ENCODE peak calls at places on chromosomes 12 and 14, in nine cellular contexts. Y, A, H, D, V, Q, L, J and T are unnamed samples.

GRCh38 chr12:9329019-9329418 is 120.8 kb upstream of the PZP start:
- DNase-seq in Y (no peak), A (no peak), H (no peak), D (no peak), V (no peak), Q (no peak), L (no peak), J (no peak), T (no peak)

GRCh38 chr14:92553456-92553855 is 39.9 kb downstream of the RIN3 start:
- DNase-seq in Y (no peak), A (no peak), H (no peak), D (no peak), V (no peak), Q (no peak), L (no peak), J (peak; percentile 22), T (peak; percentile 8)

GRCh38 chr14:22319526-22320352 is 269.3 kb downstream of the DAD1 start:
- DNase-seq in Y (peak; percentile 29), A (peak; percentile 23), H (peak; percentile 70), D (no peak), V (no peak), Q (peak; percentile 67), L (peak; percentile 69), J (no peak), T (peak; percentile 28)

GRCh38 chr14:90159147-90159546 is 97.2 kb upstream of the PSMC1 start:
- DNase-seq in Y (peak; percentile 69), A (no peak), H (no peak), D (no peak), V (no peak), Q (no peak), L (no peak), J (no peak), T (no peak)

GRCh38 chr12:124673881-124674617 is 106.6 kb upstream of the NCOR2 start:
- DNase-seq in Y (no peak), A (no peak), H (no peak), D (no peak), V (no peak), Q (no peak), L (no peak), J (no peak), T (no peak)

GRCh38 chr12:108425238-108425795 is 86.2 kb upstream of the CMKLR1 start:
- DNase-seq in Y (no peak), A (no peak), H (no peak), D (no peak), V (no peak), Q (peak; percentile 62), L (no peak), J (no peak), T (no peak)

GRCh38 chr14:23483216-23483854 is 13.8 kb downstream of the NGDN start:
- DNase-seq in Y (no peak), A (peak; percentile 15), H (no peak), D (no peak), V (no peak), Q (peak; percentile 87), L (no peak), J (no peak), T (peak; percentile 43)

GRCh38 chr14:49959822-49960408 is 67.0 kb downstream of the ARF6 start:
- DNase-seq in Y (no peak), A (no peak), H (no peak), D (no peak), V (no peak), Q (no peak), L (no peak), J (no peak), T (no peak)

GRCh38 chr12:39503445-39503844 is 60.5 kb upstream of the KIF21A start:
- DNase-seq in Y (no peak), A (no peak), H (no peak), D (no peak), V (no peak), Q (no peak), L (no peak), J (no peak), T (no peak)

GRCh38 chr12:79566452-79566851 is 124.3 kb downstream of the PAWR start:
- DNase-seq in Y (no peak), A (no peak), H (no peak), D (no peak), V (no peak), Q (no peak), L (no peak), J (no peak), T (no peak)

GRCh38 chr12:13299457-13299856 is 102.9 kb downstream of the EMP1 start:
- DNase-seq in Y (no peak), A (no peak), H (no peak), D (no peak), V (no peak), Q (no peak), L (no peak), J (no peak), T (no peak)

GRCh38 chr12:38158428-38159091 is 158.0 kb upstream of the ALG10B start:
- DNase-seq in Y (no peak), A (no peak), H (no peak), D (peak; percentile 47), V (no peak), Q (no peak), L (no peak), J (no peak), T (no peak)

GRCh38 chr12:113185180-113186032 is at the start of the genes DDX54 and RITA1:
- DNase-seq in Y (peak; percentile 78), A (peak; percentile 84), H (peak; percentile 65), D (peak; percentile 91), V (peak; percentile 82), Q (peak; percentile 93), L (peak; percentile 86), J (peak; percentile 92), T (peak; percentile 69)

GRCh38 chr12:113184098-113184899 is 979 bp downstream of the DDX54 start:
- DNase-seq in Y (no peak), A (no peak), H (no peak), D (no peak), V (no peak), Q (no peak), L (no peak), J (no peak), T (no peak)

GRCh38 chr12:113186033-113186365 is 478 bp downstream of the RITA1 start:
- DNase-seq in Y (no peak), A (peak; percentile 45), H (no peak), D (no peak), V (no peak), Q (peak; percentile 45), L (no peak), J (no peak), T (no peak)

GRCh38 chr12:113183030-113183589 is 2.2 kb downstream of the DDX54 start:
- DNase-seq in Y (no peak), A (no peak), H (no peak), D (no peak), V (no peak), Q (no peak), L (no peak), J (no peak), T (no peak)

GRCh38 chr12:113184900-113185179 is 438 bp downstream of the DDX54 start:
- DNase-seq in Y (peak; percentile 92), A (peak; percentile 95), H (peak; percentile 89), D (peak; percentile 91), V (peak; percentile 91), Q (peak; percentile 93), L (peak; percentile 89), J (peak; percentile 94), T (peak; percentile 89)
- H3K4me3 ChIP-seq in Y (peak overlapping the region; percentile 89), A (peak overlapping the region; percentile 92), H (peak overlapping the region; percentile 87), D (peak overlapping the region; percentile 68), V (peak overlapping the region; percentile 100), Q (peak overlapping the region; percentile 75), L (peak overlapping the region; percentile 97), J (peak overlapping the region; percentile 86), T (peak overlapping the region; percentile 93)

DNA sequence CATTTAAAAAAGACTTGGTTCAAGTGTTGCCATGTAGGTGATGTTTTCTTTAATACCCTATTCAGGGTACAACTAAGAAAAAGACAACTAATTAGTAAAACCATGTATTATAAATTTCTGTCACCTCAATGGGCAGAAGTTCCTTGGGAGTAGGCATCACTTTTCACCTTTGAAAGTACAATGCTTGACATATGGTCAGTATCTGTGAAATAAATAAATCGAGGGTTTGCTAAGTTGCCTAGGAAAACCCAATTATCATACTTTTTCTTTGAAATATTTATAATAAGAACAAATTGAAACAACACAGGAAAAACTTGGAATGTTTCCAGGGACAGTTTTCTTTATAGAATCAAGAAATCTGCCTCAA is 13.8 kb downstream of the FGD6 start:
- DNase-seq in Y (no peak), A (no peak), H (no peak), D (no peak), V (no peak), Q (no peak), L (no peak), J (no peak), T (no peak)
- H3K27ac ChIP-seq in Y (no peak overlapping the region), A (no peak overlapping the region), H (no peak overlapping the region), D (peak overlapping the region; percentile 32), V (peak overlapping the region; percentile 71), Q (no peak overlapping the region), L (peak overlapping the region; percentile 9), J (no peak overlapping the region), T (peak overlapping the region; percentile 90)

DNA sequence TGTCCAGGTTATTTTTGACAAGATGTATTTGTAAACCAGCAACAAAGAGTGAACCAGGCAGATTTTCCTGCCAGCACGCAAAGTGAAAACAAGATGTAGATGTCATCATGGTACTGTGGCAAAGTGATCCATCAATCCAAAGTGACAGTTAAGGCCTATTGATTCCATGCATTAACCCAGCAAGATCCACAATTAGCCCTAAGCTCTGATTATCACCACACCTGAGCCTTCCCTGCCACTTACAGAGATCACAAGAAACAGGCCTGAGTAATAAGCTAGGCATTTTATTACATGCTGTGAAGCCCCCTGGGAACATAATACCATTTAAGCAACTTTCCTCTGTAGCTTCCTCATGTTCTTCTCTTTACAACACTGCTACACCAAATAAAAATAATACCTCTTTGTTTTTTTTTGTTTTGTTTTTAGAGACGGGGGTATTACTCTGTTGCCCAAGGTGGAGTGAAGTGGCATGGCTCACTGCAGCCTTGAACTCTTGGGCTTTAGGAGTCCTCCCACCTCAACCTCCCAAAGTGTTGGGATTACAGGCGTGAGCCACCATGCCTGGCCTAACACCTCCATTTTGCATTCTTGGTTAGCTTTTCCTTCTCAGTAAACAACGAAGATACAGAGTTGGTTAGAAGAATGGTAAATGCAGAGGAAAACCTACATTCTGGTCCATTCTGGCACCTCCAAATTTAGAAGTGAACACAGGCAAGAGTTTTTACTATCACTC is 85.5 kb downstream of the STON2 start:
- DNase-seq in Y (no peak), A (no peak), H (no peak), D (no peak), V (no peak), Q (no peak), L (no peak), J (no peak), T (no peak)
- H3K4me1 ChIP-seq in Y (peaks cover 13% of the 10 kb centered on the region), A (no peaks in the 10 kb centered on the region), H (peaks cover 14% of the 10 kb centered on the region), D (no peaks in the 10 kb centered on the region), V (peaks cover 7% of the 10 kb centered on the region), Q (peaks cover 56% of the 10 kb centered on the region), L (no peaks in the 10 kb centered on the region), J (no peaks in the 10 kb centered on the region), T (no peaks in the 10 kb centered on the region)

GRCh38 chr14:91477388-91477787 is 32.7 kb downstream of the PPP4R3A start:
- DNase-seq in Y (no peak), A (no peak), H (no peak), D (no peak), V (no peak), Q (no peak), L (no peak), J (no peak), T (no peak)
- H3K4me3 ChIP-seq in Y (no peak overlapping the region), A (no peak overlapping the region), H (no peak overlapping the region), D (no peak overlapping the region), V (no peak overlapping the region), Q (no peak overlapping the region), L (no peak overlapping the region), J (no peak overlapping the region), T (no peak overlapping the region)